ENCODE peak calls at places on chromosomes 7 and 10, in five cellular contexts. F is activated naive CD8-positive, alpha-beta T cell treated with anti-CD3 and anti-CD28 coated beads, Interleukin-2, amount 50 U/mL, for 16 hours; C is AML-193; I is NCI-H1092; U is epithelial cell of esophagus. J is an unnamed sample.

GRCh38 chr7:142611566-142612250 is 137.6 kb upstream of the PRSS1 start:
- DNase-seq in C (no peak), I (no peak), U (no peak), F (no peak), J (no peak)

GRCh38 chr10:47287365-47287802 is 12.6 kb upstream of the GDF10 start:
- DNase-seq in U (peak; percentile 27), C (no peak), I (no peak), F (no peak), J (no peak)

GRCh38 chr10:67612577-67613537 is 83.1 kb downstream of the CTNNA3 start:
- DNase-seq in I (no peak), U (no peak), F (no peak), C (no peak), J (peak; percentile 59)

GRCh38 chr7:26329520-26330269 is 38.0 kb downstream of the SNX10 start:
- DNase-seq in U (no peak), I (no peak), F (no peak), C (peak; percentile 73), J (no peak)

GRCh38 chr10:76127984-76128589 is 696.7 kb downstream of the LRMDA start:
- DNase-seq in U (no peak), C (no peak), F (no peak), I (no peak), J (no peak)

GRCh38 chr7:134892963-134893362 is 93.3 kb upstream of the AGBL3 start:
- DNase-seq in F (no peak), I (no peak), C (no peak), U (no peak), J (no peak)

GRCh38 chr7:7565018-7565680 is 1.5 kb upstream of the MIOS start:
- DNase-seq in C (no peak), I (no peak), U (no peak), F (no peak), J (no peak)

GRCh38 chr10:88728107-88728763 is 22.2 kb downstream of the LIPK start:
- DNase-seq in U (peak; percentile 22), I (no peak), F (no peak), C (peak; percentile 77), J (no peak)

GRCh38 chr7:152588350-152588749 is 87.6 kb downstream of the XRCC2 start:
- DNase-seq in U (peak; percentile 30), C (no peak), I (no peak), F (no peak), J (no peak)

GRCh38 chr10:102660891-102661613 is 16.8 kb downstream of the TRIM8 start:
- DNase-seq in I (no peak), U (no peak), F (no peak), C (no peak), J (no peak)

GRCh38 chr10:8663131-8663530 is 608.6 kb downstream of the GATA3 start:
- DNase-seq in C (no peak), U (peak; percentile 76), F (no peak), I (no peak), J (no peak)

GRCh38 chr10:129784286-129784685 is 179.8 kb downstream of the EBF3 start:
- DNase-seq in U (no peak), I (no peak), C (no peak), F (no peak), J (no peak)

GRCh38 chr10:122033224-122033926 is 44.4 kb downstream of the TACC2 start:
- DNase-seq in I (no peak), C (no peak), U (peak; percentile 47), F (no peak), J (no peak)

GRCh38 chr10:60359066-60359465 is 30.6 kb downstream of the ANK3 start:
- DNase-seq in U (no peak), I (no peak), C (no peak), F (no peak), J (no peak)

GRCh38 chr10:132670546-132670945 is 115.4 kb downstream of the NKX6-2 start:
- DNase-seq in C (no peak), U (no peak), F (no peak), I (no peak), J (no peak)

GRCh38 chr10:48457949-48458661 is 146.8 kb downstream of the ARHGAP22 start:
- DNase-seq in C (no peak), I (no peak), U (no peak), F (no peak), J (no peak)

GRCh38 chr7:158911145-158911544 is 54.8 kb downstream of the DYNC2I1 start:
- DNase-seq in F (no peak), C (no peak), U (no peak), I (no peak), J (no peak)

GRCh38 chr10:101063162-101063525 is 1.4 kb downstream of the KAZALD1 start:
- DNase-seq in C (peak; percentile 9), U (no peak), F (no peak), I (no peak), J (no peak)

GRCh38 chr10:123530166-123530870 is 135.8 kb upstream of the GPR26 start:
- DNase-seq in F (no peak), I (no peak), U (no peak), C (no peak), J (no peak)

GRCh38 chr10:11684717-11685645 is 57.2 kb upstream of the ECHDC3 start:
- DNase-seq in I (no peak), C (peak; percentile 47), F (peak; percentile 19), U (peak; percentile 93), J (peak; percentile 94)

GRCh38 chr7:27113991-27114866 is 11.7 kb upstream of the HOXA2 start:
- DNase-seq in C (no peak), U (no peak), F (no peak), I (no peak), J (no peak)

GRCh38 chr10:8873310-8873709 is 818.8 kb downstream of the GATA3 start:
- DNase-seq in F (no peak), I (no peak), U (peak; percentile 61), C (no peak), J (no peak)

GRCh38 chr10:71342850-71343773 is 24.1 kb downstream of the SLC29A3 start:
- DNase-seq in F (no peak), C (peak; percentile 59), U (no peak), I (no peak), J (no peak)

GRCh38 chr10:24041030-24041429 is 167.9 kb upstream of the KIAA1217 start:
- DNase-seq in U (no peak), F (no peak), C (no peak), I (no peak), J (no peak)

GRCh38 chr7:91031757-91032156 is 232.5 kb upstream of the FZD1 start:
- DNase-seq in C (no peak), U (peak; percentile 19), F (no peak), I (no peak), J (no peak)

GRCh38 chr7:3732395-3732794 is 431.3 kb downstream of the SDK1 start:
- DNase-seq in I (no peak), C (no peak), F (no peak), U (no peak), J (no peak)

GRCh38 chr7:103637080-103637479 is 191.1 kb upstream of the SLC26A5 start:
- DNase-seq in F (no peak), U (peak; percentile 86), I (no peak), C (no peak), J (no peak)

GRCh38 chr10:130045091-130045652 is 65.5 kb downstream of the C10orf143 start:
- DNase-seq in U (no peak), C (peak; percentile 13), I (no peak), F (no peak), J (no peak)

GRCh38 chr7:134943785-134944400 is 42.4 kb upstream of the AGBL3 start:
- DNase-seq in I (no peak), C (peak; percentile 1), U (peak; percentile 39), F (no peak), J (no peak)

GRCh38 chr7:128177768-128178550 is 63.1 kb upstream of the LEP start:
- DNase-seq in I (no peak), C (no peak), U (no peak), F (no peak), J (no peak)

GRCh38 chr7:8291742-8292141 is 29.8 kb upstream of the ICA1 start:
- DNase-seq in I (no peak), U (no peak), C (no peak), F (no peak), J (no peak)

GRCh38 chr7:33770581-33770980 is 134.8 kb upstream of the BMPER start:
- DNase-seq in U (no peak), I (no peak), C (no peak), F (no peak), J (no peak)

GRCh38 chr10:71250405-71250804 is 38.0 kb downstream of the UNC5B start:
- DNase-seq in I (no peak), C (no peak), U (no peak), F (no peak), J (no peak)

GRCh38 chr7:37234928-37235327 is 213.7 kb downstream of the ELMO1 start:
- DNase-seq in I (no peak), F (no peak), U (peak; percentile 36), C (no peak), J (no peak)

GRCh38 chr10:132929953-132930640 is 12.3 kb downstream of the CFAP46 start:
- DNase-seq in C (peak; percentile 11), I (no peak), F (no peak), U (no peak), J (peak; percentile 43)

GRCh38 chr10:79502561-79503309 is 9.6 kb upstream of the EIF5AL1 start:
- DNase-seq in F (no peak), I (no peak), U (peak; percentile 21), C (no peak), J (no peak)

GRCh38 chr7:66837007-66837406 is 84.0 kb upstream of the TMEM248 start:
- DNase-seq in I (no peak), C (peak; percentile 51), U (peak; percentile 42), F (no peak), J (no peak)

GRCh38 chr7:135204271-135204872 is 7.0 kb downstream of the WDR91 start:
- DNase-seq in I (no peak), C (no peak), F (no peak), U (no peak), J (no peak)